ENCODE peak calls at places on chromosomes 5 and 9, in six cellular contexts. E, B, V, H, L and U are unnamed samples.

GRCh38 chr9:93319301-93319991 is 132.0 kb upstream of the FAM120A start:
- DNase-seq in E (no peak), B (no peak), V (no peak), H (no peak), L (no peak), U (no peak)

GRCh38 chr5:10479226-10479721 is 37.6 kb downstream of the ROPN1L start:
- DNase-seq in E (no peak), B (no peak), V (no peak), H (peak), L (peak), U (no peak)

GRCh38 chr9:96607971-96608370 is 11.7 kb downstream of the CDC14B start:
- DNase-seq in E (no peak), B (no peak), V (no peak), H (no peak), L (no peak), U (no peak)

GRCh38 chr5:154884424-154884823 is 26.0 kb downstream of the CNOT8 start:
- DNase-seq in E (peak), B (no peak), V (peak), H (no peak), L (no peak), U (peak)

GRCh38 chr5:150448353-150448752 is 1.2 kb downstream of the RPS14 start:
- DNase-seq in E (no peak), B (no peak), V (no peak), H (no peak), L (peak), U (no peak)

GRCh38 chr9:72888032-72888431 is 64.8 kb downstream of the ALDH1A1 start:
- DNase-seq in E (no peak), B (no peak), V (no peak), H (no peak), L (no peak), U (peak)

GRCh38 chr5:178389031-178389729 is 156.6 kb upstream of the PHYKPL start:
- DNase-seq in E (no peak), B (no peak), V (no peak), H (no peak), L (no peak), U (no peak)

GRCh38 chr5:142530904-142531303 is 155.0 kb downstream of the FGF1 start:
- DNase-seq in E (no peak), B (no peak), V (no peak), H (no peak), L (no peak), U (peak)

GRCh38 chr9:17116400-17116837 is 18.4 kb upstream of the CNTLN start:
- DNase-seq in E (no peak), B (peak), V (no peak), H (peak), L (peak), U (no peak)

GRCh38 chr5:53418844-53419243 is 61.6 kb upstream of the FST start:
- DNase-seq in E (no peak), B (no peak), V (no peak), H (peak), L (peak), U (no peak)

GRCh38 chr9:137029058-137029922 is 1.3 kb upstream of the ABCA2 start:
- DNase-seq in E (no peak), B (peak), V (peak), H (peak), L (peak), U (peak)

GRCh38 chr9:92669527-92669889 is 423 bp downstream of the IPPK start:
- DNase-seq in E (no peak), B (no peak), V (no peak), H (no peak), L (peak), U (no peak)

GRCh38 chr5:135012033-135012588 is 21.9 kb downstream of the PITX1 start:
- DNase-seq in E (no peak), B (no peak), V (no peak), H (no peak), L (no peak), U (no peak)

GRCh38 chr9:136244116-136244775 is 1.4 kb downstream of the QSOX2 start:
- DNase-seq in E (no peak), B (no peak), V (no peak), H (no peak), L (no peak), U (no peak)

GRCh38 chr5:178769617-178770290 is 39.3 kb upstream of the ZNF354A start:
- DNase-seq in E (no peak), B (no peak), V (no peak), H (no peak), L (no peak), U (no peak)

GRCh38 chr5:148542812-148543211 is 111.5 kb downstream of the HTR4 start:
- DNase-seq in E (no peak), B (no peak), V (no peak), H (peak), L (peak), U (no peak)

GRCh38 chr9:112377087-112377486 is 2.8 kb upstream of the HSDL2 start:
- DNase-seq in E (no peak), B (no peak), V (no peak), H (no peak), L (no peak), U (no peak)

GRCh38 chr5:133959643-133960042 is 8.8 kb downstream of the C5orf15 start:
- DNase-seq in E (no peak), B (no peak), V (no peak), H (no peak), L (no peak), U (no peak)

GRCh38 chr5:82011761-82012160 is 39.9 kb downstream of the ATG10 start:
- DNase-seq in E (no peak), B (no peak), V (no peak), H (peak), L (no peak), U (no peak)

GRCh38 chr9:95012035-95012708 is 285.7 kb downstream of the AOPEP start:
- DNase-seq in E (no peak), B (no peak), V (no peak), H (no peak), L (no peak), U (no peak)

GRCh38 chr9:118003240-118003639 is 299.0 kb downstream of the TLR4 start:
- DNase-seq in E (no peak), B (no peak), V (no peak), H (no peak), L (no peak), U (no peak)

GRCh38 chr5:71830626-71831539 is 111.8 kb downstream of the CARTPT start:
- DNase-seq in E (no peak), B (no peak), V (no peak), H (peak), L (peak), U (no peak)

GRCh38 chr5:88889165-88890069 is 6.4 kb upstream of the MEF2C start:
- DNase-seq in E (no peak), B (no peak), V (peak), H (peak), L (peak), U (no peak)

GRCh38 chr9:124251605-124252366 is 6.0 kb upstream of the NEK6 start:
- DNase-seq in E (no peak), B (no peak), V (no peak), H (peak), L (peak), U (peak)

GRCh38 chr5:102545175-102545574 is 46.4 kb upstream of the SLCO6A1 start:
- DNase-seq in E (peak), B (no peak), V (peak), H (no peak), L (peak), U (peak)

GRCh38 chr5:124065508-124065907 is 553.5 kb downstream of the CSNK1G3 start:
- DNase-seq in E (no peak), B (no peak), V (no peak), H (no peak), L (no peak), U (no peak)
- H2AK5ac ChIP-seq in E (no peak), B (no peak), V (no peak), H (no peak), L (no peak), U (no peak)

GRCh38 chr9:132824151-132824550 is 53.9 kb downstream of the AK8 start:
- DNase-seq in E (no peak), B (no peak), V (no peak), H (no peak), L (no peak), U (no peak)
- H3K14ac ChIP-seq in E (no peak), B (peak), V (no peak), H (no peak), L (no peak), U (no peak)

DNA sequence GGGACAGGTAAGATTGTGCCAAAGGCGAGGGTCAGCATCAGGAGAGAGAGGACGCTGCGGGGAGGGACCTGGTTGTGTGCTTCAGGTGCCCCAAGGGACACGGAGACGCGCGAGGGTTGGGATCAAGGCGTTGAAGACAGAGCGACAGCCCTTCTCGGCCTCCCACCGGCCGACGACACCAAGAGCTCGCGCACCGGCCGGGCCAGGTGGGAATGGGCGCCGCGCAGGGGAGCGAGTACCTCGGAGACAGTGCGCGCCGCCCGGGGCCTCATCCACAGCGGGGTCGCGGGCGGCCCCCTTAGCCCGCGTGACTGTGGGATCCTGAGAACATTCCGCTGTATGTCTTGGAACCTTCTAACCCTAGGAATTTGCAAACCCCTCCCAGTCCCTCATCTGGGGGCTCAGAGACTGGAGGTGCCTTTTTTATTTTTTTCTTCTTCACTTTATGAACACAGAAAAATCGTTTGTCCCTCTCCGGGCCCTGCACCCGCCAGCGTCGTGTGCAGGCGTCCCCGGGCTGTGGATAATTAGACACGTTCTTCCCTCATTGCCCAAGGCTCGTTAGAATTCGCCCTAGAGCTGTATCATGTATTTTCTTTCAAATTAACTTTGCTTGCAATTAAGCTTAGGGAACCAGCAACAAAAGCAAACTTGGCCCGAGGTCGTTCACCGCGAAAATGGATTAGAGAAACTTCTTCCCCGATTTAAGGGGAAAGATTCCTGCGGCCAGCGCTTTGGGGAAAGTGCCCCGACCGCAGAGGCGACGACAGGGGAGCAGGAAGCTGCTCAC is 4.8 kb downstream of the FOXE1 start:
- DNase-seq in E (no peak), B (peak), V (no peak), H (no peak), L (no peak), U (peak)
- H3K23ac ChIP-seq in E (no peak), B (peak), V (no peak), H (peak), L (peak), U (no peak)

GRCh38 chr5:9218358-9218757 is 327.5 kb downstream of the SEMA5A start:
- DNase-seq in E (no peak), B (no peak), V (no peak), H (no peak), L (no peak), U (no peak)
- H2AK5ac ChIP-seq in E (no peak), B (no peak), V (no peak), H (no peak), L (no peak), U (no peak)